ENCODE peak calls at places on chromosomes 3 and 15, in seven cellular contexts. One of them, this sample, is unnamed.

GRCh38 chr3:129106320-129106719 is 15.3 kb downstream of the RAB43 start:
- DNase-seq in tibial artery: no peak
- DNase-seq in fibroblast of lung: no peak
- DNase-seq in cardiac fibroblast: no peak
- DNase-seq in heart right ventricle: no peak
- DNase-seq in A549: no peak
- DNase-seq in adrenal gland: peak
- DNase-seq in this sample: peak

GRCh38 chr3:82293867-82294266 is 532.4 kb upstream of the GBE1 start:
- DNase-seq in adrenal gland: no peak
- DNase-seq in A549: no peak
- DNase-seq in heart right ventricle: no peak
- DNase-seq in fibroblast of lung: no peak
- DNase-seq in cardiac fibroblast: peak
- DNase-seq in tibial artery: no peak
- DNase-seq in this sample: no peak

GRCh38 chr15:66908503-66909095 is 156.8 kb upstream of the SMAD3 start:
- DNase-seq in adrenal gland: no peak
- DNase-seq in tibial artery: no peak
- DNase-seq in heart right ventricle: no peak
- DNase-seq in fibroblast of lung: no peak
- DNase-seq in cardiac fibroblast: no peak
- DNase-seq in A549: no peak
- DNase-seq in this sample: no peak

GRCh38 chr15:68343579-68344225 is 66.2 kb downstream of the FEM1B start:
- DNase-seq in fibroblast of lung: no peak
- DNase-seq in tibial artery: no peak
- DNase-seq in heart right ventricle: no peak
- DNase-seq in adrenal gland: no peak
- DNase-seq in A549: no peak
- DNase-seq in cardiac fibroblast: no peak
- DNase-seq in this sample: no peak

GRCh38 chr3:139764936-139765335 is 87.2 kb upstream of the NMNAT3 start:
- DNase-seq in tibial artery: no peak
- DNase-seq in heart right ventricle: no peak
- DNase-seq in A549: no peak
- DNase-seq in cardiac fibroblast: peak
- DNase-seq in adrenal gland: no peak
- DNase-seq in fibroblast of lung: peak
- DNase-seq in this sample: no peak

GRCh38 chr3:46966811-46967210 is 9.7 kb downstream of the CCDC12 start:
- DNase-seq in fibroblast of lung: no peak
- DNase-seq in adrenal gland: no peak
- DNase-seq in heart right ventricle: no peak
- DNase-seq in cardiac fibroblast: no peak
- DNase-seq in A549: no peak
- DNase-seq in tibial artery: no peak
- DNase-seq in this sample: no peak

GRCh38 chr15:83654379-83655236 is 685 bp downstream of the ADAMTSL3 start:
- DNase-seq in tibial artery: peak
- DNase-seq in heart right ventricle: peak
- DNase-seq in fibroblast of lung: no peak
- DNase-seq in A549: no peak
- DNase-seq in adrenal gland: no peak
- DNase-seq in cardiac fibroblast: no peak
- DNase-seq in this sample: no peak

GRCh38 chr3:88189361-88189810 is 39.6 kb downstream of the C3orf38 start:
- DNase-seq in fibroblast of lung: no peak
- DNase-seq in heart right ventricle: no peak
- DNase-seq in adrenal gland: no peak
- DNase-seq in A549: no peak
- DNase-seq in tibial artery: no peak
- DNase-seq in cardiac fibroblast: peak
- DNase-seq in this sample: no peak

GRCh38 chr3:10348404-10348721 is 27.5 kb upstream of the SEC13 start:
- DNase-seq in cardiac fibroblast: no peak
- DNase-seq in fibroblast of lung: no peak
- DNase-seq in heart right ventricle: no peak
- DNase-seq in tibial artery: no peak
- DNase-seq in adrenal gland: no peak
- DNase-seq in A549: no peak
- DNase-seq in this sample: no peak

DNA sequence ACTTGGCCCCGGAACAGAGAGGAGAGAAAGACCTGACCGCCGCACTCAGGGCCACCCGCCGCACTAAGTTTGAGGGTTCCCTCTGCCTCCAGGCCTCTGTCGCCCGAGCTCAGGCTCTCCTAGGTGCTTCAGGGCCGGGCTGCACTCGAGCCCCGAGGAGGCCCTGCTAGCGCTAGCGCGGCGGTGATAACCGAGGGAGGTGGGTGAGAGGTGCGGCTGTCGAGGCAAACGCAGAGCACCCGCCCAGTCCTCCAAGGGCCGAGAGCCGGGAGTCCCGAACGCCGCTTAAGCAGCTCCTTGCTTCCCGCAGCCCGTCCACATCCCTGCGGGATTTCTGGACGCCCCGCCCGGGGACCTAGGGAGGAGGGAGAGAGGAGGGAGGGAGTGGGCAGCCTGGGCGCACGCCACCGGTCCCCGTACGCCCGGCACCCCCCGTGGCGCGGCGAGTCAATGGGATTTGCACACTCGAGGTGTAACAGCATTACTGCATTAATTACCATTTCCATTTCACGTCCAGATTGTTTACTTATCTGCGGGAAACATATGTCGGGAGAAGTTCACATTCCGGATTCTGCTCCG is 6.8 kb downstream of the SOX14 start:
- DNase-seq in A549: no peak
- DNase-seq in heart right ventricle: no peak
- DNase-seq in fibroblast of lung: no peak
- DNase-seq in tibial artery: no peak
- DNase-seq in adrenal gland: no peak
- DNase-seq in cardiac fibroblast: no peak
- DNase-seq in this sample: no peak
- H3K4me3 ChIP-seq in A549: peak
- H3K4me3 ChIP-seq in heart right ventricle: peak
- H3K4me3 ChIP-seq in fibroblast of lung: no peak
- H3K4me3 ChIP-seq in tibial artery: peak
- H3K4me3 ChIP-seq in adrenal gland: no peak
- H3K4me3 ChIP-seq in cardiac fibroblast: no peak
- H3K4me3 ChIP-seq in this sample: no peak

GRCh38 chr3:126926684-126927404 is 56.1 kb upstream of the PLXNA1 start:
- DNase-seq in adrenal gland: peak
- DNase-seq in tibial artery: peak
- DNase-seq in A549: peak
- DNase-seq in cardiac fibroblast: peak
- DNase-seq in fibroblast of lung: peak
- DNase-seq in heart right ventricle: peak
- DNase-seq in this sample: no peak
- TF ChIP-seq CTCF in adrenal gland: no peak
- TF ChIP-seq CTCF in tibial artery: peak
- TF ChIP-seq CTCF in A549: no peak
- TF ChIP-seq CTCF in cardiac fibroblast: peak
- TF ChIP-seq CTCF in fibroblast of lung: peak
- TF ChIP-seq CTCF in heart right ventricle: no peak
- TF ChIP-seq CTCF in this sample: no peak

GRCh38 chr3:164845739-164846138 is 232.6 kb downstream of the SI start:
- DNase-seq in cardiac fibroblast: no peak
- DNase-seq in tibial artery: no peak
- DNase-seq in A549: no peak
- DNase-seq in adrenal gland: no peak
- DNase-seq in heart right ventricle: no peak
- DNase-seq in fibroblast of lung: no peak
- DNase-seq in this sample: no peak
- H3K4me3 ChIP-seq in cardiac fibroblast: no peak
- H3K4me3 ChIP-seq in tibial artery: no peak
- H3K4me3 ChIP-seq in A549: no peak
- H3K4me3 ChIP-seq in adrenal gland: no peak
- H3K4me3 ChIP-seq in heart right ventricle: no peak
- H3K4me3 ChIP-seq in fibroblast of lung: no peak
- H3K4me3 ChIP-seq in this sample: no peak

GRCh38 chr3:126766653-126767052 is 62.6 kb downstream of the CHCHD6 start:
- DNase-seq in heart right ventricle: no peak
- DNase-seq in cardiac fibroblast: no peak
- DNase-seq in A549: no peak
- DNase-seq in tibial artery: no peak
- DNase-seq in fibroblast of lung: no peak
- DNase-seq in adrenal gland: no peak
- DNase-seq in this sample: no peak

GRCh38 chr3:126765187-126766069 is 61.4 kb downstream of the CHCHD6 start:
- DNase-seq in fibroblast of lung: no peak
- DNase-seq in heart right ventricle: no peak
- DNase-seq in adrenal gland: no peak
- DNase-seq in A549: no peak
- DNase-seq in cardiac fibroblast: no peak
- DNase-seq in tibial artery: no peak
- DNase-seq in this sample: no peak

GRCh38 chr3:126770096-126770495 is 66.1 kb downstream of the CHCHD6 start:
- DNase-seq in adrenal gland: no peak
- DNase-seq in fibroblast of lung: no peak
- DNase-seq in A549: no peak
- DNase-seq in cardiac fibroblast: peak
- DNase-seq in heart right ventricle: no peak
- DNase-seq in tibial artery: no peak
- DNase-seq in this sample: no peak

GRCh38 chr3:126773167-126773566 is 69.1 kb downstream of the CHCHD6 start:
- DNase-seq in tibial artery: no peak
- DNase-seq in A549: no peak
- DNase-seq in heart right ventricle: no peak
- DNase-seq in cardiac fibroblast: no peak
- DNase-seq in adrenal gland: no peak
- DNase-seq in fibroblast of lung: no peak
- DNase-seq in this sample: no peak

GRCh38 chr3:126768903-126769302 is 64.9 kb downstream of the CHCHD6 start:
- DNase-seq in fibroblast of lung: no peak
- DNase-seq in cardiac fibroblast: no peak
- DNase-seq in A549: no peak
- DNase-seq in heart right ventricle: no peak
- DNase-seq in adrenal gland: no peak
- DNase-seq in tibial artery: no peak
- DNase-seq in this sample: no peak
- TF ChIP-seq CTCF in fibroblast of lung: no peak
- TF ChIP-seq CTCF in cardiac fibroblast: no peak
- TF ChIP-seq CTCF in A549: no peak
- TF ChIP-seq CTCF in heart right ventricle: no peak
- TF ChIP-seq CTCF in adrenal gland: no peak
- TF ChIP-seq CTCF in tibial artery: no peak
- TF ChIP-seq CTCF in this sample: no peak

GRCh38 chr3:151460240-151460639 is 621 bp downstream of the IGSF10 start:
- DNase-seq in fibroblast of lung: peak
- DNase-seq in cardiac fibroblast: peak
- DNase-seq in adrenal gland: no peak
- DNase-seq in tibial artery: no peak
- DNase-seq in heart right ventricle: no peak
- DNase-seq in A549: no peak
- DNase-seq in this sample: no peak
- H3K4me3 ChIP-seq in fibroblast of lung: peak
- H3K4me3 ChIP-seq in cardiac fibroblast: peak
- H3K4me3 ChIP-seq in adrenal gland: no peak
- H3K4me3 ChIP-seq in tibial artery: peak
- H3K4me3 ChIP-seq in heart right ventricle: no peak
- H3K4me3 ChIP-seq in A549: peak
- H3K4me3 ChIP-seq in this sample: no peak

GRCh38 chr3:123876858-123877257 is 7.3 kb downstream of the MYLK start:
- DNase-seq in heart right ventricle: no peak
- DNase-seq in A549: no peak
- DNase-seq in adrenal gland: no peak
- DNase-seq in fibroblast of lung: no peak
- DNase-seq in cardiac fibroblast: no peak
- DNase-seq in tibial artery: no peak
- DNase-seq in this sample: no peak
- TF ChIP-seq CTCF in heart right ventricle: no peak
- TF ChIP-seq CTCF in A549: peak
- TF ChIP-seq CTCF in adrenal gland: no peak
- TF ChIP-seq CTCF in fibroblast of lung: peak
- TF ChIP-seq CTCF in cardiac fibroblast: peak
- TF ChIP-seq CTCF in tibial artery: no peak
- TF ChIP-seq CTCF in this sample: peak

GRCh38 chr3:177345049-177345972 is 148.0 kb upstream of the TBL1XR1 start:
- DNase-seq in A549: peak
- DNase-seq in fibroblast of lung: peak
- DNase-seq in tibial artery: peak
- DNase-seq in adrenal gland: peak
- DNase-seq in cardiac fibroblast: peak
- DNase-seq in heart right ventricle: peak
- DNase-seq in this sample: peak

GRCh38 chr3:177345973-177346503 is 148.8 kb upstream of the TBL1XR1 start:
- DNase-seq in fibroblast of lung: no peak
- DNase-seq in heart right ventricle: no peak
- DNase-seq in adrenal gland: no peak
- DNase-seq in tibial artery: no peak
- DNase-seq in cardiac fibroblast: no peak
- DNase-seq in A549: no peak
- DNase-seq in this sample: no peak

GRCh38 chr3:177348974-177349373 is 151.7 kb upstream of the TBL1XR1 start:
- DNase-seq in cardiac fibroblast: no peak
- DNase-seq in heart right ventricle: no peak
- DNase-seq in A549: no peak
- DNase-seq in fibroblast of lung: no peak
- DNase-seq in tibial artery: no peak
- DNase-seq in adrenal gland: no peak
- DNase-seq in this sample: no peak

GRCh38 chr3:177346878-177347277 is 149.6 kb upstream of the TBL1XR1 start:
- DNase-seq in A549: no peak
- DNase-seq in cardiac fibroblast: no peak
- DNase-seq in adrenal gland: no peak
- DNase-seq in tibial artery: no peak
- DNase-seq in heart right ventricle: no peak
- DNase-seq in fibroblast of lung: no peak
- DNase-seq in this sample: no peak

GRCh38 chr3:177347611-177348010 is 150.3 kb upstream of the TBL1XR1 start:
- DNase-seq in fibroblast of lung: no peak
- DNase-seq in A549: no peak
- DNase-seq in adrenal gland: no peak
- DNase-seq in heart right ventricle: no peak
- DNase-seq in cardiac fibroblast: no peak
- DNase-seq in tibial artery: no peak
- DNase-seq in this sample: no peak
- H3K4me3 ChIP-seq in fibroblast of lung: no peak
- H3K4me3 ChIP-seq in A549: no peak
- H3K4me3 ChIP-seq in adrenal gland: no peak
- H3K4me3 ChIP-seq in heart right ventricle: no peak
- H3K4me3 ChIP-seq in cardiac fibroblast: no peak
- H3K4me3 ChIP-seq in tibial artery: no peak
- H3K4me3 ChIP-seq in this sample: no peak

This sample was measured in LNCaP clone FGC.